ENCODE peak calls at places on chromosome 19, in nine cellular contexts. A is omental fat pad; G is CD8-positive, alpha-beta T cell; K is HFF-Myc; Y is WTC11; U is Calu3; V is lower lobe of right lung; O is ascending aorta; S is IMR-90. Q is an unnamed sample.

GRCh38 chr19:44447864-44448674 is at the start of gene ZNF229:
- DNase-seq in U (peak; percentile 78), V (peak; percentile 88), O (peak; percentile 11), Y (peak; percentile 77), A (peak; percentile 55), G (peak; percentile 46), K (peak; percentile 88), S (peak; percentile 94), Q (peak; percentile 86)

GRCh38 chr19:19259741-19260140 is 13.4 kb downstream of the TM6SF2 start:
- DNase-seq in U (no peak), A (no peak), G (no peak), O (no peak), S (peak; percentile 11), K (peak; percentile 10), Y (peak; percentile 53), V (no peak), Q (no peak)

GRCh38 chr19:2973229-2973628 is 4.1 kb upstream of the TLE6 start:
- DNase-seq in V (no peak), S (no peak), Y (no peak), K (no peak), A (no peak), U (no peak), G (no peak), O (no peak), Q (no peak)

GRCh38 chr19:15374796-15375440 is 4.7 kb downstream of the AKAP8 start:
- DNase-seq in G (no peak), S (no peak), K (no peak), V (no peak), U (no peak), Y (no peak), O (no peak), A (no peak), Q (no peak)

GRCh38 chr19:4088975-4089374 is 22.3 kb upstream of the ZBTB7A start:
- DNase-seq in O (no peak), Y (no peak), U (no peak), A (no peak), V (no peak), G (peak; percentile 38), S (no peak), K (no peak), Q (no peak)

GRCh38 chr19:33811246-33811645 is 14.6 kb downstream of the KCTD15 start:
- DNase-seq in O (no peak), G (no peak), V (peak; percentile 38), S (no peak), A (no peak), U (no peak), Y (no peak), K (no peak), Q (no peak)

GRCh38 chr19:16367269-16367683 is 42.6 kb downstream of the KLF2 start:
- DNase-seq in A (no peak), U (no peak), Y (no peak), G (peak; percentile 46), K (no peak), V (peak; percentile 54), S (no peak), O (no peak), Q (no peak)

GRCh38 chr19:16200038-16200775 is 2.5 kb downstream of the AP1M1 start:
- DNase-seq in A (no peak), O (no peak), U (no peak), K (no peak), G (no peak), V (peak; percentile 64), S (peak; percentile 33), Y (no peak), Q (no peak)

GRCh38 chr19:39208175-39208795 is 4.2 kb upstream of the SYCN start:
- DNase-seq in U (no peak), A (no peak), V (no peak), O (no peak), G (no peak), Y (no peak), S (no peak), K (no peak), Q (no peak)

GRCh38 chr19:1101337-1101698 is 2.5 kb upstream of the GPX4 start:
- DNase-seq in A (no peak), O (no peak), Y (no peak), K (no peak), V (peak; percentile 77), U (no peak), S (no peak), G (no peak), Q (no peak)

GRCh38 chr19:38004505-38005223 is 97.7 kb downstream of the SIPA1L3 start:
- DNase-seq in O (peak; percentile 77), S (peak; percentile 98), U (peak; percentile 45), V (peak; percentile 81), K (peak; percentile 98), G (no peak), A (peak; percentile 47), Y (peak; percentile 71), Q (peak; percentile 72)

GRCh38 chr19:6773323-6773931 is 919 bp downstream of the VAV1 start:
- DNase-seq in G (peak; percentile 31), V (peak; percentile 73), U (no peak), K (no peak), O (no peak), Y (no peak), S (no peak), A (no peak), Q (no peak)

GRCh38 chr19:6774821-6775707 is 2.6 kb downstream of the VAV1 start:
- DNase-seq in Y (no peak), A (no peak), U (no peak), K (no peak), O (no peak), S (no peak), G (no peak), V (no peak), Q (no peak)

GRCh38 chr19:6769006-6769637 is 1.9 kb upstream of the SH2D3A start:
- DNase-seq in U (no peak), S (peak; percentile 19), K (no peak), O (no peak), V (no peak), Y (peak; percentile 45), G (no peak), A (no peak), Q (no peak)

GRCh38 chr19:6772866-6773322 is 386 bp downstream of the VAV1 start:
- DNase-seq in K (no peak), A (no peak), U (no peak), Y (no peak), V (no peak), S (no peak), G (no peak), O (no peak), Q (no peak)

GRCh38 chr19:6772028-6772865 is at the start of gene VAV1:
- DNase-seq in K (no peak), S (no peak), G (peak; percentile 79), Y (peak; percentile 30), O (peak; percentile 21), V (peak; percentile 85), A (no peak), U (no peak), Q (no peak)
- TF ChIP-seq CTCF in K (peak; percentile 14), S (no peak), G (peak; percentile 20), Y (no peak), O (no peak), V (no peak), A (no peak), U (no peak), Q (no peak)

GRCh38 chr19:49863935-49864320 is 3.4 kb downstream of the PNKP start:
- DNase-seq in A (no peak), V (no peak), K (no peak), U (no peak), Y (no peak), G (no peak), O (no peak), S (no peak), Q (no peak)

GRCh38 chr19:49861127-49861526 is 6.2 kb downstream of the PNKP start:
- DNase-seq in O (no peak), V (peak; percentile 49), K (no peak), Y (peak; percentile 55), U (peak; percentile 22), S (no peak), A (no peak), G (no peak), Q (no peak)

GRCh38 chr19:49863254-49863934 is 4.0 kb downstream of the PNKP start:
- DNase-seq in V (no peak), K (no peak), G (no peak), U (no peak), O (no peak), S (no peak), Y (no peak), A (no peak), Q (no peak)

GRCh38 chr19:49861541-49862410 is 5.6 kb downstream of the PNKP start:
- DNase-seq in O (no peak), V (peak; percentile 51), Y (no peak), A (no peak), S (no peak), U (no peak), G (no peak), K (no peak), Q (no peak)

GRCh38 chr19:49862411-49863253 is 4.7 kb downstream of the PNKP start:
- DNase-seq in O (no peak), A (no peak), U (peak; percentile 25), Y (peak; percentile 83), S (no peak), G (no peak), K (no peak), V (peak; percentile 49), Q (no peak)
- TF ChIP-seq CTCF in O (no peak), A (no peak), U (no peak), Y (no peak), S (peak; percentile 24), G (no peak), K (peak; percentile 34), V (no peak), Q (peak; percentile 60)

GRCh38 chr19:32459199-32459865 is 53.8 kb downstream of the DPY19L3 start:
- DNase-seq in Y (no peak), U (no peak), A (no peak), G (no peak), S (no peak), O (no peak), K (no peak), V (no peak), Q (no peak)

GRCh38 chr19:32460476-32460875 is 54.9 kb downstream of the DPY19L3 start:
- DNase-seq in O (no peak), V (no peak), Y (no peak), G (no peak), K (no peak), U (no peak), S (no peak), A (no peak), Q (no peak)

GRCh38 chr19:32465176-32465575 is 59.6 kb downstream of the DPY19L3 start:
- DNase-seq in Y (no peak), K (no peak), O (no peak), V (no peak), S (no peak), G (no peak), A (no peak), U (no peak), Q (no peak)

GRCh38 chr19:32469796-32470195 is 64.2 kb downstream of the DPY19L3 start:
- DNase-seq in K (peak; percentile 15), U (no peak), G (no peak), Y (no peak), A (no peak), O (no peak), V (no peak), S (peak; percentile 50), Q (no peak)

GRCh38 chr19:32464279-32464678 is 58.7 kb downstream of the DPY19L3 start:
- DNase-seq in S (peak; percentile 10), A (no peak), U (no peak), G (no peak), V (no peak), O (no peak), Y (no peak), K (no peak), Q (no peak)
- TF ChIP-seq CTCF in S (peak; percentile 21), A (no peak), U (peak; percentile 13), G (no peak), V (no peak), O (peak; percentile 17), Y (no peak), K (peak; percentile 26), Q (peak; percentile 65)

GRCh38 chr19:29573486-29573885 is 32.6 kb upstream of the POP4 start:
- DNase-seq in U (no peak), S (no peak), O (no peak), Y (no peak), V (no peak), A (no peak), K (no peak), G (no peak), Q (no peak)
- TF ChIP-seq CTCF in U (no peak), S (no peak), O (no peak), Y (no peak), V (no peak), A (no peak), K (no peak), G (no peak), Q (no peak)